ENCODE peak calls at places on chromosomes 2 and 18, in seven cellular contexts. One of them, this sample, is unnamed.

GRCh38 chr2:169815849-169816248 is 8.9 kb downstream of the METTL5 start:
- DNase-seq in NCI-H748 treated with DMSO at 0.1 percent for 48 hours: no peak
- DNase-seq in NCI-H1436 treated with DMSO at 0.1 percent for 48 hours: no peak
- DNase-seq in lower lobe of right lung: no peak
- DNase-seq in left cardiac atrium: no peak
- DNase-seq in NCI-H460: peak; percentile 30
- DNase-seq in AG10803: peak; percentile 64
- DNase-seq in this sample: peak; percentile 88

GRCh38 chr2:72293620-72294019 is 146.0 kb upstream of the CYP26B1 start:
- DNase-seq in NCI-H748 treated with DMSO at 0.1 percent for 48 hours: no peak
- DNase-seq in NCI-H1436 treated with DMSO at 0.1 percent for 48 hours: no peak
- DNase-seq in lower lobe of right lung: no peak
- DNase-seq in left cardiac atrium: no peak
- DNase-seq in NCI-H460: no peak
- DNase-seq in AG10803: peak; percentile 9
- DNase-seq in this sample: peak; percentile 18

GRCh38 chr2:14720319-14720718 is 87.8 kb downstream of the LRATD1 start:
- DNase-seq in NCI-H748 treated with DMSO at 0.1 percent for 48 hours: no peak
- DNase-seq in NCI-H1436 treated with DMSO at 0.1 percent for 48 hours: no peak
- DNase-seq in lower lobe of right lung: no peak
- DNase-seq in left cardiac atrium: no peak
- DNase-seq in NCI-H460: no peak
- DNase-seq in AG10803: no peak
- DNase-seq in this sample: peak; percentile 48

GRCh38 chr2:11985817-11986566 is 239.6 kb downstream of the LPIN1 start:
- DNase-seq in NCI-H748 treated with DMSO at 0.1 percent for 48 hours: no peak
- DNase-seq in NCI-H1436 treated with DMSO at 0.1 percent for 48 hours: no peak
- DNase-seq in lower lobe of right lung: no peak
- DNase-seq in left cardiac atrium: no peak
- DNase-seq in NCI-H460: no peak
- DNase-seq in AG10803: no peak
- DNase-seq in this sample: no peak

GRCh38 chr2:236840215-236840614 is 245.5 kb upstream of the COPS8 start:
- DNase-seq in NCI-H748 treated with DMSO at 0.1 percent for 48 hours: no peak
- DNase-seq in NCI-H1436 treated with DMSO at 0.1 percent for 48 hours: no peak
- DNase-seq in lower lobe of right lung: no peak
- DNase-seq in left cardiac atrium: no peak
- DNase-seq in NCI-H460: no peak
- DNase-seq in AG10803: peak; percentile 19
- DNase-seq in this sample: no peak

GRCh38 chr2:170477630-170478029 is 237.5 kb upstream of the SP5 start:
- DNase-seq in NCI-H748 treated with DMSO at 0.1 percent for 48 hours: no peak
- DNase-seq in NCI-H1436 treated with DMSO at 0.1 percent for 48 hours: no peak
- DNase-seq in lower lobe of right lung: no peak
- DNase-seq in left cardiac atrium: no peak
- DNase-seq in NCI-H460: no peak
- DNase-seq in AG10803: no peak
- DNase-seq in this sample: no peak

GRCh38 chr2:219446101-219446504 is 11.5 kb downstream of the SPEG start:
- DNase-seq in NCI-H748 treated with DMSO at 0.1 percent for 48 hours: peak; percentile 2
- DNase-seq in NCI-H1436 treated with DMSO at 0.1 percent for 48 hours: no peak
- DNase-seq in lower lobe of right lung: no peak
- DNase-seq in left cardiac atrium: no peak
- DNase-seq in NCI-H460: no peak
- DNase-seq in AG10803: peak; percentile 71
- DNase-seq in this sample: peak; percentile 63

GRCh38 chr2:234989183-234989701 is 37.4 kb downstream of the SH3BP4 start:
- DNase-seq in NCI-H748 treated with DMSO at 0.1 percent for 48 hours: no peak
- DNase-seq in NCI-H1436 treated with DMSO at 0.1 percent for 48 hours: no peak
- DNase-seq in lower lobe of right lung: peak; percentile 94
- DNase-seq in left cardiac atrium: peak; percentile 92
- DNase-seq in NCI-H460: no peak
- DNase-seq in AG10803: no peak
- DNase-seq in this sample: peak; percentile 70

GRCh38 chr18:40056085-40056484 is 1898.9 kb upstream of the PIK3C3 start:
- DNase-seq in NCI-H748 treated with DMSO at 0.1 percent for 48 hours: no peak
- DNase-seq in NCI-H1436 treated with DMSO at 0.1 percent for 48 hours: no peak
- DNase-seq in lower lobe of right lung: no peak
- DNase-seq in left cardiac atrium: peak; percentile 18
- DNase-seq in NCI-H460: no peak
- DNase-seq in AG10803: no peak
- DNase-seq in this sample: no peak

GRCh38 chr2:51003345-51004192 is 28.4 kb downstream of the NRXN1 start:
- DNase-seq in NCI-H748 treated with DMSO at 0.1 percent for 48 hours: no peak
- DNase-seq in NCI-H1436 treated with DMSO at 0.1 percent for 48 hours: no peak
- DNase-seq in lower lobe of right lung: no peak
- DNase-seq in left cardiac atrium: no peak
- DNase-seq in NCI-H460: no peak
- DNase-seq in AG10803: no peak
- DNase-seq in this sample: peak; percentile 18

GRCh38 chr18:39909706-39910105 is 2045.3 kb upstream of the PIK3C3 start:
- DNase-seq in NCI-H748 treated with DMSO at 0.1 percent for 48 hours: no peak
- DNase-seq in NCI-H1436 treated with DMSO at 0.1 percent for 48 hours: no peak
- DNase-seq in lower lobe of right lung: no peak
- DNase-seq in left cardiac atrium: no peak
- DNase-seq in NCI-H460: no peak
- DNase-seq in AG10803: no peak
- DNase-seq in this sample: no peak

GRCh38 chr2:4135765-4136164 is 432.4 kb downstream of the DCDC2C start:
- DNase-seq in NCI-H748 treated with DMSO at 0.1 percent for 48 hours: no peak
- DNase-seq in NCI-H1436 treated with DMSO at 0.1 percent for 48 hours: no peak
- DNase-seq in lower lobe of right lung: peak; percentile 45
- DNase-seq in left cardiac atrium: no peak
- DNase-seq in NCI-H460: no peak
- DNase-seq in AG10803: no peak
- DNase-seq in this sample: no peak

GRCh38 chr18:23331091-23331920 is 121.8 kb upstream of the RIOK3 start:
- DNase-seq in NCI-H748 treated with DMSO at 0.1 percent for 48 hours: no peak
- DNase-seq in NCI-H1436 treated with DMSO at 0.1 percent for 48 hours: no peak
- DNase-seq in lower lobe of right lung: peak; percentile 83
- DNase-seq in left cardiac atrium: no peak
- DNase-seq in NCI-H460: no peak
- DNase-seq in AG10803: no peak
- DNase-seq in this sample: no peak

GRCh38 chr2:162002623-162003200 is 71.3 kb downstream of the DPP4 start:
- DNase-seq in NCI-H748 treated with DMSO at 0.1 percent for 48 hours: no peak
- DNase-seq in NCI-H1436 treated with DMSO at 0.1 percent for 48 hours: no peak
- DNase-seq in lower lobe of right lung: no peak
- DNase-seq in left cardiac atrium: no peak
- DNase-seq in NCI-H460: no peak
- DNase-seq in AG10803: no peak
- DNase-seq in this sample: no peak

GRCh38 chr18:63869374-63869773 is 18.1 kb upstream of the SERPINB2 start:
- DNase-seq in NCI-H748 treated with DMSO at 0.1 percent for 48 hours: no peak
- DNase-seq in NCI-H1436 treated with DMSO at 0.1 percent for 48 hours: no peak
- DNase-seq in lower lobe of right lung: peak; percentile 48
- DNase-seq in left cardiac atrium: no peak
- DNase-seq in NCI-H460: no peak
- DNase-seq in AG10803: peak; percentile 97
- DNase-seq in this sample: no peak

GRCh38 chr2:203934006-203934632 is 2.4 kb upstream of the ICOS start:
- DNase-seq in NCI-H748 treated with DMSO at 0.1 percent for 48 hours: no peak
- DNase-seq in NCI-H1436 treated with DMSO at 0.1 percent for 48 hours: no peak
- DNase-seq in lower lobe of right lung: no peak
- DNase-seq in left cardiac atrium: no peak
- DNase-seq in NCI-H460: no peak
- DNase-seq in AG10803: no peak
- DNase-seq in this sample: no peak

GRCh38 chr18:38751897-38752296 is 1186.3 kb upstream of the CELF4 start:
- DNase-seq in NCI-H748 treated with DMSO at 0.1 percent for 48 hours: no peak
- DNase-seq in NCI-H1436 treated with DMSO at 0.1 percent for 48 hours: no peak
- DNase-seq in lower lobe of right lung: no peak
- DNase-seq in left cardiac atrium: no peak
- DNase-seq in NCI-H460: no peak
- DNase-seq in AG10803: no peak
- DNase-seq in this sample: no peak

GRCh38 chr2:132766573-132766972 is 96.6 kb upstream of the LYPD1 start:
- DNase-seq in NCI-H748 treated with DMSO at 0.1 percent for 48 hours: no peak
- DNase-seq in NCI-H1436 treated with DMSO at 0.1 percent for 48 hours: no peak
- DNase-seq in lower lobe of right lung: no peak
- DNase-seq in left cardiac atrium: no peak
- DNase-seq in NCI-H460: no peak
- DNase-seq in AG10803: no peak
- DNase-seq in this sample: peak; percentile 9